ENCODE peak calls at places on chromosomes 3 and 15, in eight cellular contexts. R is body of pancreas, A is GM12892, O is GM12878, J is breast epithelium, I is A549, X is uterus, P is esophagus squamous epithelium. H is an unnamed sample.

GRCh38 chr3:194732617-194733016 is 46.9 kb downstream of the FAM43A start:
- DNase-seq in O (no peak), R (no peak), I (no peak), J (no peak), A (no peak), X (no peak), P (no peak), H (no peak)

GRCh38 chr3:193872265-193872753 is 263.6 kb upstream of the HES1 start:
- DNase-seq in I (peak), J (peak), X (no peak), R (peak), A (no peak), P (no peak), O (no peak), H (peak)

GRCh38 chr3:10757021-10757820 is 58.8 kb upstream of the SLC6A11 start:
- DNase-seq in O (no peak), J (no peak), A (no peak), X (no peak), I (peak), P (no peak), R (no peak), H (peak)

GRCh38 chr3:45067941-45068340 is 41.8 kb downstream of the CLEC3B start:
- DNase-seq in I (no peak), R (no peak), X (no peak), P (no peak), O (no peak), A (no peak), J (no peak), H (no peak)

GRCh38 chr3:113111308-113111707 is 100.0 kb upstream of the BOC start:
- DNase-seq in I (no peak), O (no peak), A (no peak), J (no peak), X (no peak), R (no peak), P (no peak), H (no peak)

GRCh38 chr15:80904941-80905532 is 84.6 kb downstream of the MESD start:
- DNase-seq in R (no peak), I (no peak), J (no peak), A (no peak), P (no peak), X (no peak), O (no peak), H (no peak)

GRCh38 chr3:126481808-126482502 is 6.3 kb upstream of the ZXDC start:
- DNase-seq in X (no peak), I (no peak), P (no peak), O (no peak), J (no peak), A (no peak), R (no peak), H (no peak)

GRCh38 chr3:2614578-2614977 is 495.6 kb downstream of the IL5RA start:
- DNase-seq in R (no peak), I (no peak), X (no peak), P (no peak), A (no peak), O (no peak), J (no peak), H (no peak)

GRCh38 chr15:42037650-42038049 is 16.8 kb upstream of the PLA2G4E start:
- DNase-seq in X (no peak), P (no peak), A (no peak), J (no peak), I (no peak), O (no peak), R (peak), H (no peak)

GRCh38 chr3:43155464-43156121 is 49.7 kb upstream of the POMGNT2 start:
- DNase-seq in A (no peak), R (peak), I (peak), P (no peak), J (no peak), X (peak), O (no peak), H (peak)

GRCh38 chr3:183033746-183034145 is 53.4 kb upstream of the DCUN1D1 start:
- DNase-seq in R (no peak), A (no peak), P (no peak), O (no peak), X (no peak), I (no peak), J (no peak), H (peak)

GRCh38 chr15:73485372-73485771 is 42.4 kb downstream of the REC114 start:
- DNase-seq in X (no peak), A (no peak), I (no peak), P (no peak), R (no peak), O (no peak), J (no peak), H (no peak)

GRCh38 chr15:85496551-85497545 is 116.4 kb downstream of the AKAP13 start:
- DNase-seq in A (no peak), R (no peak), O (no peak), J (no peak), X (no peak), P (no peak), I (no peak), H (no peak)

GRCh38 chr3:187382609-187383151 is 14.5 kb downstream of the RTP4 start:
- DNase-seq in X (no peak), O (no peak), P (no peak), J (no peak), R (no peak), I (no peak), A (no peak), H (no peak)

GRCh38 chr15:74768771-74769342 is 13.0 kb upstream of the CSK start:
- DNase-seq in J (peak), R (peak), I (peak), A (no peak), O (no peak), X (peak), P (no peak), H (peak)

GRCh38 chr15:94056314-94056713 is 175.0 kb upstream of the MCTP2 start:
- DNase-seq in O (no peak), R (no peak), I (no peak), J (no peak), P (no peak), A (no peak), X (no peak), H (no peak)

GRCh38 chr15:88604381-88604951 is 16.7 kb upstream of the AEN start:
- DNase-seq in I (no peak), J (no peak), X (no peak), O (no peak), A (no peak), P (no peak), R (peak), H (no peak)

GRCh38 chr3:127409421-127410136 is 121.7 kb upstream of the PRR20G start:
- DNase-seq in O (no peak), A (no peak), R (no peak), J (peak), X (no peak), P (no peak), I (no peak), H (no peak)

GRCh38 chr3:99645277-99646106 is 7.1 kb downstream of the COL8A1 start:
- DNase-seq in X (no peak), R (no peak), P (no peak), A (no peak), J (no peak), I (peak), O (no peak), H (no peak)

GRCh38 chr15:68634531-68634930 is 55.7 kb downstream of the CORO2B start:
- DNase-seq in O (no peak), R (no peak), X (no peak), A (no peak), I (no peak), J (no peak), P (no peak), H (no peak)

GRCh38 chr15:76197703-76198455 is 113.4 kb downstream of the ETFA start:
- DNase-seq in I (no peak), X (no peak), P (no peak), A (no peak), R (no peak), J (peak), O (no peak), H (peak)

GRCh38 chr15:76195506-76196285 is 115.6 kb downstream of the ETFA start:
- DNase-seq in O (no peak), I (no peak), A (no peak), J (no peak), P (no peak), R (no peak), X (no peak), H (no peak)

GRCh38 chr15:76196949-76197315 is 114.3 kb downstream of the ETFA start:
- DNase-seq in J (peak), I (no peak), R (peak), P (no peak), O (no peak), X (no peak), A (no peak), H (no peak)

GRCh38 chr15:76198456-76199105 is 112.7 kb downstream of the ETFA start:
- DNase-seq in I (no peak), R (no peak), O (no peak), P (no peak), J (peak), X (no peak), A (no peak), H (no peak)

DNA sequence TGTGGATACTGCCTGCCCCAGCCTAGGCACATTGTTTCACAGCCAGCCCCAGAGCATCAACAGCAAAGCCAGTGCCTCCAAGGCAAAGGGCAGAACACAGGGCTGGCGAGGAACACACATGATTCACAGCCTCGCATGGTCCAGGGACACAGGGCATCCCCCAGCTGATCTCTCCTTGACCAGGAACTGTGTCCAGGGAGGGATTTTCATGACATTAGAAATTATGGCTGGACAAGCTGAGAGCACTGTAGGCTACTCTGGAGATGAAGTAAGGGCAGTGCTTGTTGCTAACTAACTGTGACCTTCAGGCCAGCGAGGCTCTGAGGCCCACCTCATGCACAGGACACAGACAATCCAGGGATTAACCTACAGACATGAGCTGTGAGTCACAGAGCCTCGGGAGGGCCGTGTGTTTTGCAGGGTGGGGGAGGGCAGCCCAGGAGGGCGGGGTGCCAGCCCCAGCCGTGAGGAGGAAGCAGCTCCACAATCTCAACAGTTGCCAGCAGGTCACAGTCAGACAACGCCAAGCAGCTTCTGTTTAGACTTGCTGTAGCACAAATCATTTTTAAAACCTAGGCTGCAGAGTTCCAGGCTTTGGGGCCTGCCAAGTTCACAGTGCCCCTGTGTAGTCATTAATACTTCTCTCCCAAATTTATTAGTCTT is 114.9 kb downstream of the ETFA start:
- DNase-seq in I (peak), O (no peak), A (no peak), J (peak), R (peak), P (no peak), X (peak), H (peak)
- TF ChIP-seq POLR2A in I (no peak), O (no peak), A (no peak), J (no peak), R (no peak), P (no peak), X (no peak), H (no peak)

GRCh38 chr3:169228522-169228921 is 435.0 kb downstream of the MECOM start:
- DNase-seq in R (no peak), X (no peak), P (no peak), I (no peak), A (no peak), O (no peak), J (no peak), H (no peak)

GRCh38 chr3:169234595-169234994 is 428.9 kb downstream of the MECOM start:
- DNase-seq in A (no peak), O (no peak), I (no peak), X (no peak), P (no peak), R (no peak), J (no peak), H (no peak)

GRCh38 chr3:169236662-169237174 is 426.8 kb downstream of the MECOM start:
- DNase-seq in J (no peak), O (no peak), X (no peak), R (no peak), I (no peak), P (no peak), A (no peak), H (no peak)

GRCh38 chr3:169237181-169237580 is 426.3 kb downstream of the MECOM start:
- DNase-seq in A (no peak), P (no peak), I (no peak), J (no peak), X (no peak), O (no peak), R (no peak), H (no peak)

GRCh38 chr3:169232863-169233262 is 430.6 kb downstream of the MECOM start:
- DNase-seq in P (no peak), J (no peak), A (no peak), X (no peak), I (no peak), R (no peak), O (no peak), H (no peak)
- TF ChIP-seq POLR2A in P (no peak), J (no peak), A (no peak), X (no peak), I (no peak), R (no peak), O (no peak), H (no peak)

GRCh38 chr3:76044601-76045600 is 259.6 kb upstream of the ZNF717 start:
- DNase-seq in I (peak), A (no peak), J (no peak), O (no peak), R (peak), P (no peak), X (no peak), H (no peak)

GRCh38 chr3:76038949-76039348 is 253.6 kb upstream of the ZNF717 start:
- DNase-seq in P (no peak), O (no peak), A (no peak), X (no peak), R (no peak), J (no peak), I (no peak), H (no peak)

GRCh38 chr3:76043746-76044145 is 258.4 kb upstream of the ZNF717 start:
- DNase-seq in J (no peak), A (no peak), X (no peak), O (no peak), R (no peak), I (no peak), P (no peak), H (no peak)

GRCh38 chr3:76039431-76039830 is 254.1 kb upstream of the ZNF717 start:
- DNase-seq in J (no peak), X (no peak), P (no peak), R (no peak), I (no peak), O (no peak), A (no peak), H (no peak)

DNA sequence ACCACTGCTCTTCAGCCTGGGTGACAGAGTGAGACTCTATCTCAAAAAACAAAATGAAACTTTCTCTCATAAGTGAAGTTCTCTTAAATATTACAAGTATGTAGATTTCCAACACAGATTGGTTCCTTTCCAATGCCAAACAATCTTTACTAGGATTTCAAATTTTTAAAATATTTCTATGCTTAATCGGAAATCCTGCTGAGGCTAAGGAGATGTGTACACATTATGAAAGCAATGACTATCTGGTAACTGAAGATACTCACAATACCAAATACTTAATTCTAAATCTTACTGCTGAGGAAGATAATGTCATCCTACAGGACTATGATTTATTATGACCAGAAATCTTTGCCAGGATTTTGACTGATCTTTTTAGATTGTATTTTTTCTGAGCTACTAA is 255.6 kb upstream of the ZNF717 start:
- DNase-seq in R (no peak), A (no peak), P (no peak), J (no peak), I (no peak), X (no peak), O (no peak), H (no peak)
- TF ChIP-seq POLR2A in R (no peak), A (no peak), P (no peak), J (no peak), I (no peak), X (no peak), O (no peak), H (no peak)

GRCh38 chr3:112078125-112079083 is 7.8 kb upstream of the C3orf52 start:
- DNase-seq in P (no peak), J (no peak), I (no peak), X (no peak), R (no peak), A (no peak), O (no peak), H (no peak)

GRCh38 chr3:112074006-112074405 is 12.2 kb upstream of the C3orf52 start:
- DNase-seq in A (no peak), I (no peak), X (no peak), R (no peak), O (no peak), J (no peak), P (no peak), H (no peak)

DNA sequence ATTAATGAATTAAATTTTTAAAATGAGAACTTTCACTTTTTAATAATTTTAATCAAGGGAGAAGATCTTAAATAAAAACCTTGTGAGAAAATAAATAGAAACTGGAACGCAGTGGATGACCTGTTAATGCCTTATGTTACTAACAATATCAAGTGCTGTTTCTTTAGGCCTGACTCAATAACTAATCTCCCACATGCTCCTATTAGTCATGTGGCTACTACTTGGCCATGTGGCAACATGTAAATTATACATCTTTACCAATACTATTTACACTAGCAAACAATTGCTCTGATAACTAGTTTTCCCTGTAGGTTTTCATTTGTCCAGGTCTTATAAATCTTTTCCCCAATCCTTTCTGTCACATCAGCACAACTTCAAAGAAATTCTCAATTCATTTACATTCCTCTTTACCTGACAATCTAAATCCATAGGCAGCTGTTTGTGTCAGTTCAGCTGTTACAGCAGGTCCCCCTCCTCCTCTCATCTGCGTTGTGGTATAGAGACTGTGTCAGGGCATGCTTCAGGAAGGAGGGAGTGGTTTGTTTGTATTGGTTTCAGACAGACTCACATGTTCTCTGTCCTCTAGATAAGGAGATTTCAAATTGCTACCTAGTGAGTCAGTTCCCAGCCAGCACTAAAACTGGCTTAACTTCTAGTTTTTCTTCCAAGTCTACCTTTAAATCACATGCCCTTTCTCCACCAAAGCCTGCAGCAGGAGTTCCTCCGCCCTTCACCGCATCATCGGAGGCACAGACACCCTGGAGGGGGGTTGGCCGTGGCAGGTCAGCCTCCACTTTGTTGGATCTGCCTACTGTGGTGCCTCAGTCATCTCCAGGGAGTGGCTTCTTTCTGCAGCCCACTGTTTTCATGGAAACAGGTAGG is 11.3 kb upstream of the C3orf52 start:
- DNase-seq in I (peak), J (no peak), A (no peak), X (no peak), P (no peak), O (no peak), R (peak), H (peak)
- TF ChIP-seq POLR2A in I (no peak), J (no peak), A (no peak), X (no peak), P (no peak), O (no peak), R (peak), H (no peak)

DNA sequence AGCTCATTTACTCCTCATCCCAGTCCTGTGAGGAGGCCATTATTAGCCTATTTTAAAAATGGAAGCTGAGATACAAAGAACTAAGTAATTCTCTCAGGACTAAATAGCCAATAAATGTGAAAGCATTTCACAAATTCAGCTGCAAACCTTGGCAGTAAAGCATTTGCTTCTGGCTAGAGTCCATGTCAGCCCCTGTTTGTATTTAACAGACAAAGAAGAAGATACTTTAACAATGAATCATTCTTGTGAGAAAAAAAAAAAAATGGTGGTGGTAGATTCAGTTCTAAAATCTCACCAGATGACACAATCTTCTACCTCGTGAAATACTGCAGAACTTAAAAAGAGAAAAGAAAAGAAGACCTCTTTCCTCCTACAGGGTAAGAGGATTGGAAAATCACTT is 84.9 kb upstream of the CNTN6 start:
- DNase-seq in O (no peak), A (no peak), P (no peak), R (no peak), J (no peak), I (no peak), X (no peak), H (no peak)
- TF ChIP-seq POLR2A in O (no peak), A (no peak), P (no peak), R (no peak), J (no peak), I (no peak), X (no peak), H (no peak)

GRCh38 chr3:133882986-133883586 is 12.6 kb downstream of the RAB6B start:
- DNase-seq in X (no peak), A (no peak), P (no peak), J (no peak), R (no peak), O (no peak), I (no peak), H (no peak)

GRCh38 chr3:133885241-133885711 is 10.4 kb downstream of the RAB6B start:
- DNase-seq in R (no peak), I (no peak), A (no peak), X (no peak), P (no peak), J (no peak), O (no peak), H (no peak)

GRCh38 chr3:133884547-133885240 is 11.0 kb downstream of the RAB6B start:
- DNase-seq in R (no peak), J (no peak), I (no peak), O (no peak), P (no peak), X (no peak), A (no peak), H (no peak)

GRCh38 chr3:133881987-133882825 is 13.5 kb downstream of the RAB6B start:
- DNase-seq in P (no peak), O (no peak), J (no peak), X (no peak), R (no peak), A (no peak), I (no peak), H (no peak)

GRCh38 chr3:133883657-133884546 is 11.8 kb downstream of the RAB6B start:
- DNase-seq in O (no peak), I (no peak), X (no peak), A (no peak), P (no peak), R (no peak), J (no peak), H (no peak)
- TF ChIP-seq POLR2A in O (no peak), I (no peak), X (no peak), A (no peak), P (no peak), R (no peak), J (no peak), H (no peak)